ENCODE peak calls at places on chromosome 7, in four cellular contexts. L, K, E and C are unnamed samples.

GRCh38 chr7:44580945-44581344 is 1.1 kb downstream of the TMED4 start:
- DNase-seq in L (no peak), K (no peak), E (no peak), C (no peak)

GRCh38 chr7:73427902-73428696 is 5.5 kb upstream of the FZD9 start:
- DNase-seq in L (no peak), K (no peak), E (no peak), C (no peak)

GRCh38 chr7:22208806-22209205 is 148.1 kb downstream of the RAPGEF5 start:
- DNase-seq in L (no peak), K (no peak), E (no peak), C (no peak)

GRCh38 chr7:55489552-55489951 is 82.8 kb downstream of the VOPP1 start:
- DNase-seq in L (no peak), K (no peak), E (no peak), C (no peak)

GRCh38 chr7:95595825-95596182 is 512 bp downstream of the PDK4 start:
- DNase-seq in L (no peak), K (no peak), E (no peak), C (no peak)

GRCh38 chr7:24978837-24979469 is 1.0 kb downstream of the OSBPL3 start:
- DNase-seq in L (no peak), K (no peak), E (no peak), C (no peak)

GRCh38 chr7:102874166-102874829 is 38.5 kb upstream of the LRRC17 start:
- DNase-seq in L (peak), K (no peak), E (no peak), C (peak)

GRCh38 chr7:75889826-75890225 is 11.0 kb downstream of the RHBDD2 start:
- DNase-seq in L (peak), K (no peak), E (no peak), C (no peak)

GRCh38 chr7:81074406-81074805 is 155.6 kb upstream of the SEMA3C start:
- DNase-seq in L (no peak), K (no peak), E (no peak), C (peak)

GRCh38 chr7:104943502-104944343 is 70.3 kb upstream of the KMT2E start:
- DNase-seq in L (no peak), K (peak), E (peak), C (peak)

GRCh38 chr7:132576723-132577089 is 436 bp upstream of the PLXNA4 start:
- DNase-seq in L (no peak), K (no peak), E (no peak), C (no peak)

GRCh38 chr7:84536256-84536870 is 341.8 kb upstream of the SEMA3A start:
- DNase-seq in L (no peak), K (no peak), E (no peak), C (no peak)

GRCh38 chr7:43823941-43824340 is 45.4 kb downstream of the MRPS24 start:
- DNase-seq in L (no peak), K (no peak), E (no peak), C (no peak)

GRCh38 chr7:90166153-90166552 is 11.9 kb downstream of the STEAP1 start:
- DNase-seq in L (no peak), K (no peak), E (no peak), C (no peak)

GRCh38 chr7:90165724-90166123 is 11.5 kb downstream of the STEAP1 start:
- DNase-seq in L (no peak), K (no peak), E (no peak), C (no peak)

GRCh38 chr7:90167361-90167760 is 13.1 kb downstream of the STEAP1 start:
- DNase-seq in L (no peak), K (no peak), E (no peak), C (no peak)

GRCh38 chr7:90163534-90163933 is 9.3 kb downstream of the STEAP1 start:
- DNase-seq in L (no peak), K (no peak), E (no peak), C (no peak)
- TF ChIP-seq CTCF in L (no peak), K (no peak), E (no peak), C (no peak)

DNA sequence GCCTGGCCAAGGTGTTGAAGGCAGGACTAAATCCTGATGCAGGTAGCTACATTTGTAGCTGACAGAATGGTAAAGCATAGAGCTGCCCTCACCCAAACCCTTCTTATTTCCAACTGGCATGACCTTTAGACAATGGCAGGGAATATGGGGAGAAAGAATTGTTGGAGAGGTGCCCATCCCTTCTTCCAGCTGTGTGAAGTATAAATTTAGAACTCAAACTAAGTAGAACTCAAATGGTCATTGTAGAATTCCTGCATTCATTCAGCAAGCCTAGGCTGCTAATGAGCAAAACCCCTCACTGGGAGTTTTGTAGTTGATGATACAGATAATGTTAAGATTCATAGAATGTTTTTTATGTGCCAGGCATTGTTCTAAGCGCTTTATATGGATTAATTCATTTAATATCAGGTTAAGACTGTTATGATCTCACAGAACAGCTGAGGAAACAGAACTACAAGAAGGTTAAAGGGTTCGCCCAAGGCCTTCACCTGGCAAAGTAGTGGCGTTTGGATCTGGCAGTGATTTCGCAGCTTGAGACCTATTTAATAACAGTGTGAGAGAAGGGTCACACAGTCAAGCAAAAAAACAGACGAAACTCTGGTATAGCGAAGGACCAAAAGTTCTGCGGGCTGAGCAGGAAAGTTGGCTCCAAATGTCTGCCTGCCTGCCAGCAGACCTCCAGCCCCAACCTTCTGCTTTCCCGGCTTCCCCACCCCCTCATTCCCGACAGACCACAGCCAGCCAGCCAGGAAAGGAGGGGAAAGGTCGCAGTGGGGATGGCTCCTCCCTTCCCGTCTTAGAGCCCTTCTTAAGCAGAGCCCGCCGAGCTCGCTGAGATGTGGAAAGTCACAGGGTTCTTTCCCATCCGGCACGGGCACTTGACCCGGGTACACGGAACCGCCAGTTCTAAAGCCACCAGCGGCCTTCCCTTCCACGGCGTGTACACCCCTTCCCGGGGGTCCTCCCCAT is 1.6 kb upstream of the HILPDA start:
- DNase-seq in L (peak), K (peak), E (no peak), C (no peak)
- TF ChIP-seq CTCF in L (no peak), K (no peak), E (no peak), C (no peak)

GRCh38 chr7:23514755-23515154 is 17.0 kb downstream of the TRA2A start:
- DNase-seq in L (no peak), K (no peak), E (no peak), C (peak)

GRCh38 chr7:23523486-23524075 is 8.2 kb downstream of the TRA2A start:
- DNase-seq in L (no peak), K (no peak), E (no peak), C (no peak)

GRCh38 chr7:23524473-23524872 is 7.3 kb downstream of the TRA2A start:
- DNase-seq in L (no peak), K (no peak), E (no peak), C (no peak)

DNA sequence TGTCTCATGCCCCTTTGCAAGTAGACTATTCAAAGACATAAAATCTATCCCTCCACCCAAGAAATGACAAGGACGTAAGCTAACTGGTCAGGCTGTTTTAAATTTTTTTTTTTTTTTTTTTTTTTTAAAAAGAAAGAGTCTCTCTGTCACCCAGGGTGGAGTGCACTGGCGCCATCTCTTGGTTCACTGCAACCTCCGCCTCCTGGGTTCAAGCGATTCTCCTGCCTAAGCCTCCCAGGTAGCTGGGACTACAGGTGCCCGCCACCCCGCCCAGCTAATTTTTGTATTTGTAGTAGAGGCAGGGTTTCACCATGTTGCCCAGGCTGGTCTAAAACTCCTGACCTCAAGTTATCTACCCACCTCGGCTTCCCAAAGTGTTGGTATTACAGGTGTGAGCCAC is 11.2 kb downstream of the TRA2A start:
- DNase-seq in L (no peak), K (no peak), E (no peak), C (no peak)
- TF ChIP-seq CTCF in L (peak), K (no peak), E (no peak), C (no peak)

GRCh38 chr7:139117599-139118233 is 8.2 kb upstream of the ZC3HAV1 start:
- DNase-seq in L (no peak), K (no peak), E (no peak), C (no peak)

GRCh38 chr7:139118803-139119485 is 9.4 kb upstream of the ZC3HAV1 start:
- DNase-seq in L (peak), K (no peak), E (peak), C (peak)

GRCh38 chr7:139119486-139119849 is 9.9 kb upstream of the ZC3HAV1 start:
- DNase-seq in L (no peak), K (no peak), E (no peak), C (no peak)

GRCh38 chr7:139116999-139117398 is 7.5 kb upstream of the ZC3HAV1 start:
- DNase-seq in L (no peak), K (no peak), E (no peak), C (no peak)

DNA sequence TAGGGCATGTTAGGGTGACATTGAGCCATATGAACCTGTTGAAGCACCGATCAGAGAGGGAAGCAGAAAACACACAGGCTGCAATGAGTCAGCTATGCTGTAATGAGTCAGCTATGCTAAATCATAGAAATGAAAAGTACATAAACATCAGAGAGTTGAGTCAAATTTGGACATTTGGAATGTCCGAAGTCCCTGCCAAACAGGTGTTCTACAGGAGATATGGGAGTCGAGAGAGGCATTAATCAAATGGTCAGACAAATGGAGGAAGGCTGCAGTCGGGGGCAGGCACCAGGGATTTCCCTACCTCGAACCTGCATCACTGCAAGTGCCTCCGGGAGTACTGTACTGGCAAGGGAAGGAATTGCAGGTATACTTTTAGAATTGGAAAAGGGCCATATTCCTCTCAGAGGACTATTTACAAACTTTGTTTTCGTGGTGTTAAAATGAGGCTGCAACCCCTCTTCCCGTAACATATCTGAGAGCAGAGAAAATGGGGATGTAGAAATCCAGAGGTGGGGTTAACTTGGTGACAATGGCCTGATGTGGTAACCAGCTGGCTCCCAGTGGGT is 8.8 kb upstream of the ZC3HAV1 start:
- DNase-seq in L (peak), K (no peak), E (no peak), C (peak)
- TF ChIP-seq CTCF in L (no peak), K (no peak), E (no peak), C (no peak)

GRCh38 chr7:5550385-5550784 is 126.8 kb upstream of the TNRC18 start:
- DNase-seq in L (no peak), K (no peak), E (no peak), C (no peak)
- TF ChIP-seq CTCF in L (no peak), K (no peak), E (no peak), C (no peak)

GRCh38 chr7:363626-364025 is 73.7 kb downstream of the FOXL3 start:
- DNase-seq in L (no peak), K (peak), E (no peak), C (no peak)
- TF ChIP-seq CTCF in L (no peak), K (no peak), E (no peak), C (no peak)

DNA sequence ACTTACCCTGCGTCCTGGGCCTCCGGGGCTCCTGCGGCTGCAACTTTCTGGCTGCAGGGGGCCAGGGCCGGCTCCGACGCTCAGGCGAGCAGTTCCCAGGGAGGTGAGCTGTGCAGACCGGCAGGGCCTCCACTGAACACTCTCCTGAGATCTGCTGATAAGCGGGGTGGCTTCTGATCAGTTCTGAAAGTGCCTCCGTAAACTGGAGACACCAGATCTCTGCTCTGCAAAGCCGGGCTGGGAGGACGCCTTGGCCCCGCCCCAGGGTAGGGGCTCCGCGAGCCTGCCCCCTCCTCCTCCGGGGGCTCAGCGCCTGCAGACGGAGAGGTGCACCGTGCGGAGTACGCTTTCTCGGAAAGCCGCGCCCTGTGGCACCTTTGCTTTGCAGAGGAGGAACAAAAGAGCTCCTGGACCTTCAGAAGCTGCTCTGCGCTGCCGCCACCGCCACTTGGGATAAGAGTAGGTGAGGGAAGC is 141.3 kb upstream of the VKORC1L1 start:
- DNase-seq in L (no peak), K (peak), E (no peak), C (no peak)
- TF ChIP-seq CTCF in L (no peak), K (no peak), E (no peak), C (no peak)

GRCh38 chr7:148234715-148235114 is 355.9 kb upstream of the C7orf33 start:
- DNase-seq in L (no peak), K (no peak), E (no peak), C (no peak)

GRCh38 chr7:148232784-148233183 is 357.8 kb upstream of the C7orf33 start:
- DNase-seq in L (no peak), K (no peak), E (no peak), C (no peak)

GRCh38 chr7:148230883-148231282 is 359.7 kb upstream of the C7orf33 start:
- DNase-seq in L (no peak), K (no peak), E (no peak), C (no peak)

DNA sequence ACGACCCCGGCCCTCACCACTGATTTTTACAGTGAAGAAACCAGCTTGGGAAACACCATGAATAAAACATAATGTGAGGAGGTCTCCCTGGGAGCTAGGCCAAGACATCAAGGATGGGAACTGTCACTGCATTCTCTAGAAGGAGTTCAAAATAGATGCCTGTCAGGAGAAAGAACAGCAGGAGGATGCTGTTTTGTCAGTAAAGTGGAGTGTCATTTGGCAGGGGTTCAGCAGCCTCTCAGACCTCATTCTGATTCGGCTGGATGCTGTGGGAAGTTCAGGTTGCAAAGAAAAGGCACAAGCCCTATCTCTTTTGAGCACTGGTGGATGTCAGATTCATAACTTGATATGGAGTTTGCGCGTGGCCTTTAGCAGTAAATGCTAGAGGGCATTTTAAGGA is 360.2 kb upstream of the C7orf33 start:
- DNase-seq in L (no peak), K (no peak), E (no peak), C (no peak)
- TF ChIP-seq CTCF in L (no peak), K (no peak), E (no peak), C (no peak)

GRCh38 chr7:50982626-50983025 is 199.9 kb upstream of the GRB10 start:
- DNase-seq in L (no peak), K (no peak), E (no peak), C (no peak)
- TF ChIP-seq CTCF in L (no peak), K (no peak), E (no peak), C (no peak)